ENCODE peak calls at places on chromosomes 3 and 15, in five cellular contexts. S is H9; Y is naive thymus-derived CD4-positive, alpha-beta T cell; M is uterus; G is CD8-positive, alpha-beta memory T cell. H is an unnamed sample. For H3K4me1, the result is how much of the 10 kb centered on the place peaks cover.

GRCh38 chr15:62606376-62607164 is 436.0 kb upstream of the TPM1 start:
- DNase-seq in G (no peak), Y (no peak), S (no peak), M (no peak), H (no peak)

GRCh38 chr3:101077361-101078011 is 84.3 kb upstream of the ABI3BP start:
- DNase-seq in S (no peak), M (no peak), Y (no peak), G (no peak), H (no peak)

GRCh38 chr15:78850926-78851600 is 21.6 kb upstream of the MORF4L1 start:
- DNase-seq in Y (no peak), G (no peak), M (no peak), S (peak), H (no peak)

GRCh38 chr3:12833226-12834161 is 7.9 kb downstream of the RPL32 start:
- DNase-seq in Y (no peak), G (no peak), M (no peak), S (peak), H (no peak)

GRCh38 chr3:100605358-100605757 is 4.0 kb upstream of the ADGRG7 start:
- DNase-seq in G (no peak), M (no peak), S (peak), Y (no peak), H (no peak)

GRCh38 chr15:74656935-74657535 is 38.8 kb downstream of the EDC3 start:
- DNase-seq in G (no peak), Y (no peak), M (no peak), S (no peak), H (no peak)

GRCh38 chr15:27481768-27482167 is 510.8 kb downstream of the GABRG3 start:
- DNase-seq in Y (no peak), G (no peak), S (peak), M (no peak), H (no peak)

GRCh38 chr3:141379250-141379872 is 11.1 kb downstream of the ZBTB38 start:
- DNase-seq in Y (no peak), G (no peak), M (no peak), S (no peak), H (no peak)

GRCh38 chr3:127226451-127226850 is 33.5 kb downstream of the PRR23E start:
- DNase-seq in M (no peak), S (no peak), G (no peak), Y (no peak), H (no peak)

GRCh38 chr3:100708644-100708988 is 678 bp upstream of the TFG start:
- DNase-seq in G (no peak), M (no peak), Y (no peak), S (no peak), H (no peak)

GRCh38 chr3:67790043-67790442 is 135.6 kb upstream of the SUCLG2 start:
- DNase-seq in Y (peak), M (no peak), G (peak), S (peak), H (peak)

GRCh38 chr3:113744941-113745272 is 1.1 kb downstream of the NAA50 start:
- DNase-seq in M (no peak), S (no peak), G (no peak), Y (no peak), H (no peak)

GRCh38 chr15:55694652-55695150 is 48.3 kb downstream of the PRTG start:
- DNase-seq in G (no peak), Y (no peak), S (peak), M (no peak), H (no peak)

GRCh38 chr15:70741677-70742293 is 21.6 kb downstream of the UACA start:
- DNase-seq in S (no peak), G (no peak), Y (no peak), M (no peak), H (no peak)

GRCh38 chr3:141403576-141403975 is 35.3 kb downstream of the ZBTB38 start:
- DNase-seq in M (no peak), G (no peak), S (no peak), Y (no peak), H (no peak)

GRCh38 chr3:86814918-86815655 is 175.9 kb downstream of the VGLL3 start:
- DNase-seq in G (no peak), Y (no peak), M (no peak), S (peak), H (no peak)

GRCh38 chr3:23238156-23238555 is 35.0 kb downstream of the UBE2E2 start:
- DNase-seq in M (no peak), G (no peak), S (no peak), Y (no peak), H (no peak)

GRCh38 chr3:124786491-124787241 is 56.4 kb downstream of the UMPS start:
- DNase-seq in G (no peak), S (no peak), M (no peak), Y (no peak), H (no peak)

GRCh38 chr3:183159319-183159718 is 3.2 kb downstream of the LAMP3 start:
- DNase-seq in S (no peak), G (no peak), M (no peak), Y (no peak), H (no peak)

GRCh38 chr3:55177749-55178148 is 249.9 kb upstream of the LRTM1 start:
- DNase-seq in G (no peak), Y (no peak), M (no peak), S (no peak), H (no peak)

GRCh38 chr3:101825904-101826445 is 23.3 kb upstream of the NFKBIZ start:
- DNase-seq in G (no peak), M (no peak), S (no peak), Y (no peak), H (no peak)

GRCh38 chr3:9947025-9947995 is 4.9 kb downstream of the PRRT3 start:
- DNase-seq in S (peak), M (peak), G (no peak), Y (no peak), H (peak)

GRCh38 chr3:149969110-149969944 is 1.4 kb downstream of the PFN2 start:
- DNase-seq in G (no peak), Y (no peak), M (peak), S (peak), H (no peak)

GRCh38 chr3:30631237-30631961 is 25.0 kb downstream of the TGFBR2 start:
- DNase-seq in Y (peak), S (no peak), G (peak), M (no peak), H (no peak)

GRCh38 chr3:71372911-71373637 is 210.5 kb downstream of the FOXP1 start:
- DNase-seq in M (no peak), G (peak), S (no peak), Y (peak), H (no peak)
- H3K27ac ChIP-seq in M (no peak), G (no peak), S (no peak), Y (peak), H (no peak)

GRCh38 chr15:66764067-66764428 is 62.0 kb downstream of the SMAD6 start:
- DNase-seq in S (no peak), G (no peak), Y (no peak), M (no peak), H (no peak)

GRCh38 chr15:66761723-66762595 is 59.9 kb downstream of the SMAD6 start:
- DNase-seq in M (no peak), G (no peak), S (no peak), Y (no peak), H (peak)

GRCh38 chr15:66760968-66761722 is 59.1 kb downstream of the SMAD6 start:
- DNase-seq in S (no peak), M (no peak), G (no peak), Y (no peak), H (peak)

GRCh38 chr15:66765478-66766281 is 63.6 kb downstream of the SMAD6 start:
- DNase-seq in M (no peak), Y (no peak), G (no peak), S (no peak), H (peak)

GRCh38 chr15:66763186-66764066 is 61.4 kb downstream of the SMAD6 start:
- DNase-seq in M (peak), S (no peak), Y (no peak), G (no peak), H (peak)
- H3K4me1 ChIP-seq in M (under half), S (under half), Y (under half), G (under half), H (half or more)

GRCh38 chr3:194871864-194872668 is 186.4 kb downstream of the FAM43A start:
- DNase-seq in Y (no peak), S (no peak), M (no peak), G (no peak), H (no peak)
- H3K27ac ChIP-seq in Y (no peak), S (no peak), M (peak), G (no peak), H (peak)

DNA sequence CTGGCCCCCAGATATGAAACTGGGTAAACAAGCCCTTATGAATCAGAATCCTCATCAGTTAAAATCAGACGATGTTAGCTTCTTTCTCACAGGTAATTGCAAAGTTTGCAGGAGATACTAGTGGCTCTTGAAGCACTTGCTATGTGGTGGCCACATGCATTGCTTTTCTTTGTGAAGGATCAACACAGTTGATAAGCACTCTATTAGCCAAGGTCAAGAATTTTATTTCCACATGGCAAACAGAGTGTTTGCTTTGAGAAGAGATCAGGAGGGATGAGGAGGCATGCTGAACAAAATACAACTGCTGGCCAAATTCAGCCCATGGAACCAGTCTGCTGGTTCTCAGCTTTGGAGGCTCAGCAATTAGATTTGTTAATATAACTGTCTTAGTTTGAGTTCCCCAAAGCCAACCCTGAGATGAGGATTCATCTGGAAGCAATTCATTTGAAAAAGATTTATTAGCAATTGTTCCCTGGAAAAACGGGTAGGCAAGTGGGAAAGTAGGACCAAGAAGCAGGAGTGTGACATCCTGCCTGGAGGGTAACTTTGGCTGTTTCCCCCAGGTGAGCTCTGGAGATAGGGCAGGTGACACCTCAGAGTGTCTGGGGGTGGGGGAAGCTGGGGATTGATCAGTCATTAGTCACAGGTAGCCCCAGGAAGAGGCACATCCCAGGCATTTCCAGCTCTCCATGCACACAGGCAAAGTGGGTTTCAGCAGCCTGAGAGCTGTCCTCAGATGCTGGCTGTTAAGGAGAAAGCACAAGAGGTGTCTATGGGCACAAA is 180.3 kb downstream of the ABHD5 start:
- DNase-seq in Y (no peak), G (no peak), M (no peak), S (peak), H (no peak)
- H3K4me1 ChIP-seq in Y (under half), G (under half), M (under half), S (under half), H (under half)

DNA sequence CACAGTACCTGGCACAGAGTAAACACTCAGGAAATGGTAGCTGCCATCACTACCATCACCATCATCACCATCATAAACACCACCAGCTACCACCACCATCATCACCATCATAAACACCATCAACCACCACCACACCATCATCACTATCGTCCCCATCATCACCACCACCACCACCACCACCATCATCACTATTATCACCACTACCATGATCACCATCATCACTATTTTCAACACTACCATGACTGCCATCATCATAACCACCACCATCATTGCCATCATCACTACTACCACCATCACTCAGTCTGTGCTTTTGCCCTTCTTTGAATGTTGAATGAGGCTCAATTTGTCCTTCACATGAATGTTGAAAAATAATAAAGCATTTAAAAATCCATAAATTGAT is 21.2 kb upstream of the IL16 start:
- DNase-seq in G (no peak), S (no peak), Y (no peak), M (no peak), H (no peak)
- H3K27ac ChIP-seq in G (no peak), S (no peak), Y (no peak), M (no peak), H (no peak)

GRCh38 chr15:60389261-60390077 is 8.3 kb downstream of the ANXA2 start:
- DNase-seq in M (no peak), S (no peak), Y (peak), G (no peak), H (no peak)

GRCh38 chr15:60391722-60392340 is 6.0 kb downstream of the ANXA2 start:
- DNase-seq in Y (no peak), S (no peak), M (no peak), G (no peak), H (no peak)

GRCh38 chr15:60392601-60392985 is 5.2 kb downstream of the ANXA2 start:
- DNase-seq in S (no peak), G (no peak), M (no peak), Y (no peak), H (no peak)

GRCh38 chr15:60390931-60391501 is 6.8 kb downstream of the ANXA2 start:
- DNase-seq in G (no peak), M (no peak), S (peak), Y (no peak), H (peak)

DNA sequence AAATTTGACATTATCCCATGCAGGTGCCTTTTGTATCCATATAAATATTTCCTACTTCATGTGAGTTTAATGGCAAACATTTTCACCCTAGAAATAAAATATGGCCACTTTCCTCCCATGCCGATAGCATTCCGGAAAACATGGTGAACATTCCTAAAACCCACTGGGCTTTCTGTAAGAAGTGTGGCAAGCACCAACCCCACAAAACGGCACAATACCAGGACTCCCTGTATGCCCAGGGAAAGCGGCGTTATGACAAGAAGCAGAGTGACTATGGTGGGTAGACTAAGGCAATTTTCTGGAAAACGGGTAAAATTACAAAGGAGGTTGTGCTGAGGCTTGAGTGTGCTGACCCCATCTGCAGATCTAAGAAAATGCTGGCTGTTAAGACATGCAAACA is 7.6 kb downstream of the ANXA2 start:
- DNase-seq in Y (no peak), M (no peak), S (no peak), G (no peak), H (no peak)
- H3K4me1 ChIP-seq in Y (under half), M (under half), S (under half), G (under half), H (under half)

GRCh38 chr3:3125977-3126376 is 763 bp upstream of the TRNT1 start:
- DNase-seq in M (no peak), G (no peak), S (no peak), Y (no peak), H (peak)

GRCh38 chr3:3129579-3129978 is 2.8 kb downstream of the TRNT1 start:
- DNase-seq in M (no peak), Y (no peak), G (no peak), S (no peak), H (no peak)

GRCh38 chr3:3127432-3128010 is 781 bp downstream of the TRNT1 start:
- DNase-seq in G (peak), S (no peak), M (no peak), Y (no peak), H (no peak)

GRCh38 chr3:3126477-3127431 is at the start of gene TRNT1:
- DNase-seq in G (peak), M (peak), S (peak), Y (peak), H (peak)
- H3K27ac ChIP-seq in G (peak), M (peak), S (peak), Y (peak), H (peak)

DNA sequence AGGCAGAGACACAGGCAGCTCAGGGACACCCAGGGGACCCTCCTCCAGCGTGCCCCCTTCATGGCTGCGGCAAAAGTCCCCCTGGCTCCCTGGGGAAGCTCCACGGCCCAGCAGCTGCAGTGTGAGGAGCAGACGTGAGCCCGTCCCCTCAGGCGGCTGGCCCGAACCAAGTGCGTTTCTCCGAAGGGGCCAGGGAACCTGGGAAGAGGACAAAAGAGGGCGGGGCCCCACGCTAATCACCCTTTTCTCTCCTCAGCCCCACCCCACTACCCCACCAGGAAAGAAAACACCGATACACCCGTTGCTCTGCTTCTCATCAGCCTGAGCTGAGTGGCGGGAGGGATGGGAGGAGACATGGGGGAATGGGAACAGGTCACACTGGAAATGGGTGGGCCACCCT is at the start of gene MUC4:
- DNase-seq in G (no peak), Y (no peak), S (peak), M (no peak), H (no peak)
- H3K4me1 ChIP-seq in G (under half), Y (under half), S (under half), M (under half), H (under half)

GRCh38 chr3:188123170-188123920 is 30.6 kb upstream of the LPP start:
- DNase-seq in Y (no peak), S (no peak), M (no peak), G (no peak), H (no peak)
- H3K27ac ChIP-seq in Y (no peak), S (no peak), M (no peak), G (no peak), H (no peak)

DNA sequence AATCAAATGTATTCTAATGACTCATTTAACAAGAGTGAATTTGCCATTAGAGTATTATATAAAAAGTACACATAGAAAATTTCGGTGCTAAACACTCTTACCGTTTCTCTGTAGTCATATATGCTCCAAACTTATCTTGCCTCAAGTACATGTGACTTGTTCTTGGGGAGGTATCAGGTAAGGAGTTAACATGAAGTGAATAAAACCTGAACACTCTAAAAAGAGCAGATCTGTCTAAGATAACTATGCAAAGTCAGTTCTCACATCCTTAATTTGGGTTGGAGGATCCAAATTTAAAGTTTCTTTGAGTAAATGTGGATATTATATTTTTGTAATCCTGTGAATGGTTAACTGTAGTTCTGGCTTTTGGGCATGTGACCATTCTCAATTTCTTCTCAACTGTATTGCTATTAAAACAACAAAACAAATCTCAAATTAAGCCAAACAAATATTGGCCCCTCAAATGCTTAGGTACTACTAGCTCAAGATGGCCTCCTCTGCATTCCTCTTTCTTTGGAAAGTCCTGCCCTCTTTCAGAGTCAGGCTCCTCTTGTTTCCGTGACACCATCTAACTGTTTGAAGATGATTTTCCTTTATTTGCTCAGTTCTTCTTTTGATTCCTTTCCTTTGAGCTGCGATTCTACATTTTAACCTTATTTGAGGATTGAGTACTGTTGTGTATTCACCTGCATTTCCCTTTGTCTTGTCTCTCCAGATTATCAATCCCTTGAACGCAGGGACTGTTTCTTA is 4.2 kb downstream of the EDEM1 start:
- DNase-seq in S (no peak), Y (no peak), G (no peak), M (no peak), H (no peak)
- H3K4me1 ChIP-seq in S (under half), Y (half or more), G (half or more), M (under half), H (under half)

H was measured in right cardiac atrium.